ENCODE peak calls at places on chromosomes 2 and 18, in five cellular contexts. X is neural progenitor cell, B is spleen, J is esophagus squamous epithelium, A is choroid plexus epithelial cell. U is an unnamed sample.

GRCh38 chr2:110655701-110656100 is 22.2 kb downstream of the BUB1 start:
- DNase-seq in X (no peak), B (no peak), J (no peak), A (peak; percentile 60), U (no peak)

GRCh38 chr2:109380502-109381326 is 233.1 kb downstream of the SEPTIN10 start:
- DNase-seq in X (no peak), B (peak; percentile 62), J (no peak), A (no peak), U (no peak)

GRCh38 chr2:217150236-217150635 is 290.4 kb upstream of the TNP1 start:
- DNase-seq in X (no peak), B (no peak), J (no peak), A (peak; percentile 81), U (no peak)

GRCh38 chr2:181738074-181738473 is 57.8 kb upstream of the NEUROD1 start:
- DNase-seq in X (peak; percentile 18), B (no peak), J (no peak), A (peak; percentile 57), U (no peak)

GRCh38 chr2:27095745-27096651 is 9.4 kb downstream of the KHK start:
- DNase-seq in X (peak; percentile 80), B (peak; percentile 86), J (no peak), A (peak; percentile 80), U (no peak)

GRCh38 chr2:953975-954686 is 3.5 kb downstream of the SNTG2 start:
- DNase-seq in X (no peak), B (peak; percentile 66), J (no peak), A (peak; percentile 61), U (no peak)

GRCh38 chr18:8536226-8536625 is 73.0 kb upstream of the RAB12 start:
- DNase-seq in X (no peak), B (no peak), J (no peak), A (no peak), U (no peak)

GRCh38 chr2:210072493-210072892 is 70.1 kb downstream of the RPE start:
- DNase-seq in X (peak; percentile 68), B (no peak), J (no peak), A (peak; percentile 44), U (no peak)

GRCh38 chr2:210477496-210477895 is 937 bp upstream of the LANCL1 start:
- DNase-seq in X (peak; percentile 53), B (no peak), J (no peak), A (peak; percentile 79), U (no peak)

GRCh38 chr18:63311481-63312409 is 7.8 kb downstream of the BCL2 start:
- DNase-seq in X (no peak), B (no peak), J (no peak), A (no peak), U (no peak)

GRCh38 chr2:121342751-121343150 is 57.7 kb upstream of the TFCP2L1 start:
- DNase-seq in X (no peak), B (no peak), J (no peak), A (no peak), U (no peak)

GRCh38 chr2:70546376-70546775 is 7.2 kb downstream of the TGFA start:
- DNase-seq in X (no peak), B (no peak), J (no peak), A (no peak), U (no peak)

GRCh38 chr18:38709122-38709521 is 1143.5 kb upstream of the CELF4 start:
- DNase-seq in X (no peak), B (no peak), J (no peak), A (no peak), U (no peak)

GRCh38 chr2:190679813-190680591 is 31.1 kb downstream of the NAB1 start:
- DNase-seq in X (peak; percentile 76), B (peak; percentile 82), J (no peak), A (peak; percentile 65), U (no peak)

GRCh38 chr2:237139123-237139675 is 53.5 kb downstream of the COPS8 start:
- DNase-seq in X (no peak), B (no peak), J (no peak), A (no peak), U (no peak)

GRCh38 chr2:127581050-127581345 is 45.5 kb downstream of the MYO7B start:
- DNase-seq in X (no peak), B (peak; percentile 41), J (no peak), A (no peak), U (no peak)

GRCh38 chr2:152493945-152494528 is 159.1 kb downstream of the FMNL2 start:
- DNase-seq in X (peak; percentile 23), B (no peak), J (no peak), A (no peak), U (no peak)

GRCh38 chr2:54704688-54705605 is 18.5 kb upstream of the EML6 start:
- DNase-seq in X (peak; percentile 56), B (no peak), J (no peak), A (peak; percentile 85), U (peak; percentile 62)

GRCh38 chr2:45120546-45120945 is 111.3 kb upstream of the SIX2 start:
- DNase-seq in X (no peak), B (no peak), J (no peak), A (no peak), U (no peak)

GRCh38 chr2:9217838-9218770 is 11.5 kb downstream of the ASAP2 start:
- DNase-seq in X (no peak), B (no peak), J (no peak), A (no peak), U (no peak)

GRCh38 chr2:20507166-20507692 is 60.4 kb downstream of the RHOB start:
- DNase-seq in X (no peak), B (peak; percentile 40), J (no peak), A (peak; percentile 41), U (no peak)

GRCh38 chr18:3873698-3874495 is 423.9 kb downstream of the TGIF1 start:
- DNase-seq in X (peak; percentile 16), B (no peak), J (no peak), A (no peak), U (no peak)

GRCh38 chr2:120394764-120395163 is 48.8 kb downstream of the INHBB start:
- DNase-seq in X (no peak), B (peak; percentile 52), J (no peak), A (no peak), U (no peak)

GRCh38 chr2:16971722-16972234 is 306.1 kb upstream of the CYRIA start:
- DNase-seq in X (no peak), B (no peak), J (no peak), A (no peak), U (no peak)

GRCh38 chr18:42330296-42330695 is 375.3 kb downstream of the PIK3C3 start:
- DNase-seq in X (no peak), B (no peak), J (no peak), A (no peak), U (no peak)

GRCh38 chr2:231541605-231542509 is 11.6 kb upstream of the NMUR1 start:
- DNase-seq in X (peak; percentile 80), B (peak; percentile 65), J (no peak), A (peak; percentile 41), U (no peak)
- TF ChIP-seq CTCF in X (peak; percentile 62), B (no peak), J (no peak), A (peak; percentile 41), U (no peak)

DNA sequence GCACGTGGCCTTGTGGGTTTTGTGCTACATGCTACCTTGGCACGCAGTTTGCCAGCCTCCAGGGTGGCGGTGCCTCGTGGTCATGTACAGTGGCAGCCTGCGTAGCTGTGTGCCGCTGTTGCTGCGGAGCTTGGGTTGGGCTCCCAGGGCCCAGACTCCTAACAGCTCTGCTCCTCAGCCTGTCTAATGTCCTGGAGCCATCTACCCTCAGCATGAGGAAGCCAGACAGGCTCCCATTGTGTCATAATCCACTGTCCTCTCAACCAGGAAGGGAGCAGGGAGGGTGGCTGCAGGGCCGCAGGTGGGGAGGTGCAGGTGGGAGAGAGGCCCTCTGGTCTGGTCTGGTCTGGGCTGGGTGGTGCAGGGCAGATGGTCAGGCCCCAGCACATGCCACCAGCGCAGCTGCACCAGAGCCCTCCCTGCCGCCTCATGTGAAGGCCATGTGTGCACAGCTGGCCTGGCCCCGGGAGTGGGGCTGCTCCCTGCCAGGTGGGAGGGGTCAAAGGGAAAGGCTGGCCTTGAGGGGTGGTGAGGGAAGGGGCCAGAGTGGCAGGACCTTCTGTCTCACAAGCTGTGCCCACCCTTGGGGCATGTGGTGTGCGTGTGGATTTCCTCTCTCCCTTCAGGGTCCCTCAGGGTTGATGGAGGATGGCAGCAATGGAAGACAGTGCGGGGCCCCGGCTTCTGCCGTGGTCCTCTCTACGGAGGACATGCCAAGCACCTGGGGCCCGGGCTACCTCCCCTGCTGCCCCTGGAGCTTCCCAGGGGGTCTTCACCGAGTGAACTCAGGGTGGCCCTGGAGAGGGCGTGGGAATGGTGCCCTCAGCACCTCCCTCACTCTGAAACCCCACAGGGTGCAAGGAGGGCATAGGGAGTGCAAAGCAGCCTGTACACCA is 4.8 kb downstream of the ATOH8 start:
- DNase-seq in X (no peak), B (no peak), J (no peak), A (no peak), U (no peak)
- H3K4me3 ChIP-seq in X (no peak overlapping the region), B (no peak overlapping the region), J (no peak overlapping the region), A (no peak overlapping the region), U (no peak overlapping the region)

DNA sequence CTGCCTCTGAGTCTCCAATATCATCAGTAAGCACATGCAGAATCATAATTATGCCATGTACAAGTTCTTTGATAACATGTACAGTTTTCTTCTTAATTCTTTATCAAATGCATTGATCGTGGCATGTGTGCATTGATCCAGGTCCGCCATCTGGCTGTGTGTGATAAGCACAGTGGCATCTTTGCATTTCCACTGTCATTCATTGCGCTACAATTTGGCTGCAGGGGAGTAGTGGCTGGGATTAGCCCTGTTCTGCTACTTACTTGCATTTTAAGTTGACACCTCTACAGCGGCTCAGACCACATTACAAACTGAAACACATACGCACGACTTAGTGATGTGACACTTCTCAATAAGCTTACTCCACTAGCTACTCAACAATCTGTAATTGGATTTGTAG is 83.6 kb upstream of the OTX1 start:
- DNase-seq in X (peak; percentile 58), B (no peak), J (no peak), A (no peak), U (no peak)
- TF ChIP-seq CTCF in X (no peak), B (no peak), J (no peak), A (no peak), U (no peak)

GRCh38 chr18:76489081-76489480 is 6.0 kb downstream of the ZNF516 start:
- DNase-seq in X (no peak), B (no peak), J (no peak), A (no peak), U (no peak)
- H3K4me3 ChIP-seq in X (peak overlapping the region; percentile 67), B (no peak overlapping the region), J (no peak overlapping the region), A (no peak overlapping the region), U (no peak overlapping the region)

DNA sequence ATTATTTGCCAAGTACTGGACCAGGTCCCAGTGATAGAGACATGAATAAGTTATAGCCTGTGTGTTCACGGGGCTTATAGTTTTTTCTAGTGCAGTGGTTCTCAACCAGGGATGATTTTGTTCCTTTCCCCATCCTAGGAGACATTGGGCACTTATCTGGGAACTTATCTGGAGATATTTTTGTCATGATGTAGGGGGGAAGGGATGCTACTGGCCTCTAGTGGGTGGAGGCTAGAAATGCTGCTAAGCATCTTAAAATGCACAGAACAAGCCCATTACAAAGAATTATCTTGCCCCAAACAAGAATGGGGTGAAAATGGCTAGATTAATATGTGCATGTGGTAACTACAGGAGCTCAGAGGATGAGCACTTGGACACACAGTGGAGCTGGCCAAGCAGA is 75.2 kb downstream of the KLHL29 start:
- DNase-seq in X (no peak), B (no peak), J (no peak), A (peak; percentile 65), U (no peak)
- TF ChIP-seq CTCF in X (peak; percentile 56), B (peak; percentile 32), J (peak; percentile 28), A (peak; percentile 83), U (peak; percentile 65)

U was measured in astrocyte of the cerebellum.